ENCODE peak calls at places on chromosomes 13 and 19, in five cellular contexts. One of them, this sample, is unnamed.
A peak's percentile ranks its signal among the peaks of the same experiment; 100 is the strongest.

GRCh38 chr13:23735329-23735728 is 153.9 kb downstream of the MIPEP start:
- DNase-seq in H1: no peak
- DNase-seq in mesenchymal stem cell: no peak
- DNase-seq in trophoblast cell: no peak
- DNase-seq in neuronal stem cell: no peak
- DNase-seq in this sample: no peak

GRCh38 chr13:39815345-39816111 is 160.1 kb downstream of the COG6 start:
- DNase-seq in trophoblast cell: no peak
- DNase-seq in neuronal stem cell: no peak
- DNase-seq in mesenchymal stem cell: no peak
- DNase-seq in H1: no peak
- DNase-seq in this sample: no peak

GRCh38 chr13:32228330-32229041 is 86.7 kb downstream of the ZAR1L start:
- DNase-seq in neuronal stem cell: no peak
- DNase-seq in mesenchymal stem cell: peak; percentile 49
- DNase-seq in trophoblast cell: peak; percentile 53
- DNase-seq in H1: no peak
- DNase-seq in this sample: no peak

GRCh38 chr19:15248648-15249559 is 16.7 kb upstream of the EPHX3 start:
- DNase-seq in neuronal stem cell: no peak
- DNase-seq in H1: no peak
- DNase-seq in mesenchymal stem cell: peak; percentile 88
- DNase-seq in trophoblast cell: peak; percentile 90
- DNase-seq in this sample: no peak

GRCh38 chr13:102561933-102562332 is 34.9 kb upstream of the TPP2 start:
- DNase-seq in neuronal stem cell: no peak
- DNase-seq in mesenchymal stem cell: no peak
- DNase-seq in trophoblast cell: no peak
- DNase-seq in H1: no peak
- DNase-seq in this sample: no peak

GRCh38 chr13:52446265-52446664 is 4.2 kb downstream of the VPS36 start:
- DNase-seq in neuronal stem cell: no peak
- DNase-seq in H1: no peak
- DNase-seq in mesenchymal stem cell: no peak
- DNase-seq in trophoblast cell: peak; percentile 94
- DNase-seq in this sample: no peak

GRCh38 chr13:114194853-114195252 is 15.8 kb downstream of the CFAP97D2 start:
- DNase-seq in trophoblast cell: no peak
- DNase-seq in mesenchymal stem cell: no peak
- DNase-seq in neuronal stem cell: no peak
- DNase-seq in H1: no peak
- DNase-seq in this sample: no peak

GRCh38 chr13:38630780-38631179 is 56.1 kb upstream of the FREM2 start:
- DNase-seq in trophoblast cell: peak; percentile 83
- DNase-seq in neuronal stem cell: no peak
- DNase-seq in H1: no peak
- DNase-seq in mesenchymal stem cell: peak; percentile 73
- DNase-seq in this sample: no peak

GRCh38 chr13:112112534-112113276 is 45.8 kb downstream of the SOX1 start:
- DNase-seq in H1: no peak
- DNase-seq in mesenchymal stem cell: no peak
- DNase-seq in trophoblast cell: no peak
- DNase-seq in neuronal stem cell: no peak
- DNase-seq in this sample: no peak

GRCh38 chr19:34254552-34255432 is at the start of gene GARRE1:
- DNase-seq in mesenchymal stem cell: no peak
- DNase-seq in neuronal stem cell: peak; percentile 48
- DNase-seq in H1: no peak
- DNase-seq in trophoblast cell: peak; percentile 68
- DNase-seq in this sample: peak; percentile 41

GRCh38 chr19:29724102-29724641 is 9.1 kb upstream of the C19orf12 start:
- DNase-seq in trophoblast cell: no peak
- DNase-seq in neuronal stem cell: peak; percentile 30
- DNase-seq in H1: no peak
- DNase-seq in mesenchymal stem cell: peak; percentile 24
- DNase-seq in this sample: peak; percentile 61

GRCh38 chr13:24178847-24179845 is 18.6 kb downstream of the SPATA13 start:
- DNase-seq in mesenchymal stem cell: peak; percentile 64
- DNase-seq in H1: no peak
- DNase-seq in neuronal stem cell: no peak
- DNase-seq in trophoblast cell: no peak
- DNase-seq in this sample: no peak

GRCh38 chr19:56942749-56943148 is 102.2 kb upstream of the PEG3 start:
- DNase-seq in neuronal stem cell: peak; percentile 62
- DNase-seq in H1: no peak
- DNase-seq in mesenchymal stem cell: no peak
- DNase-seq in trophoblast cell: peak; percentile 14
- DNase-seq in this sample: peak; percentile 33

GRCh38 chr13:47121092-47121763 is 224.4 kb upstream of the HTR2A start:
- DNase-seq in H1: no peak
- DNase-seq in trophoblast cell: no peak
- DNase-seq in mesenchymal stem cell: no peak
- DNase-seq in neuronal stem cell: no peak
- DNase-seq in this sample: no peak

GRCh38 chr19:6363429-6363828 is 2.1 kb downstream of the CLPP start:
- DNase-seq in trophoblast cell: no peak
- DNase-seq in mesenchymal stem cell: no peak
- DNase-seq in neuronal stem cell: no peak
- DNase-seq in H1: no peak
- DNase-seq in this sample: no peak

GRCh38 chr13:109254271-109254670 is 532.1 kb downstream of the IRS2 start:
- DNase-seq in H1: no peak
- DNase-seq in neuronal stem cell: no peak
- DNase-seq in mesenchymal stem cell: no peak
- DNase-seq in trophoblast cell: peak; percentile 89
- DNase-seq in this sample: no peak

GRCh38 chr19:13764821-13765394 is 586 bp downstream of the MRI1 start:
- DNase-seq in trophoblast cell: peak; percentile 44
- DNase-seq in neuronal stem cell: no peak
- DNase-seq in H1: no peak
- DNase-seq in mesenchymal stem cell: peak; percentile 27
- DNase-seq in this sample: no peak

GRCh38 chr19:43540381-43540780 is 7.4 kb downstream of the ZNF575 start:
- DNase-seq in mesenchymal stem cell: no peak
- DNase-seq in trophoblast cell: no peak
- DNase-seq in neuronal stem cell: no peak
- DNase-seq in H1: no peak
- DNase-seq in this sample: no peak

GRCh38 chr19:46901701-46902401 is 41.1 kb downstream of the ARHGAP35 start:
- DNase-seq in H1: no peak
- DNase-seq in neuronal stem cell: no peak
- DNase-seq in trophoblast cell: peak; percentile 15
- DNase-seq in mesenchymal stem cell: no peak
- DNase-seq in this sample: no peak

GRCh38 chr13:84455143-84455905 is 573.0 kb upstream of the SLITRK1 start:
- DNase-seq in H1: no peak
- DNase-seq in neuronal stem cell: no peak
- DNase-seq in mesenchymal stem cell: no peak
- DNase-seq in trophoblast cell: no peak
- DNase-seq in this sample: no peak

GRCh38 chr19:14149509-14149994 is 13.2 kb upstream of the ASF1B start:
- DNase-seq in mesenchymal stem cell: no peak
- DNase-seq in H1: no peak
- DNase-seq in neuronal stem cell: no peak
- DNase-seq in trophoblast cell: no peak
- DNase-seq in this sample: no peak

GRCh38 chr19:58277197-58277596 is 1.6 kb upstream of the ZNF8 start:
- DNase-seq in mesenchymal stem cell: no peak
- DNase-seq in trophoblast cell: no peak
- DNase-seq in H1: no peak
- DNase-seq in neuronal stem cell: no peak
- DNase-seq in this sample: no peak

GRCh38 chr19:39890755-39891551 is 43.5 kb downstream of the FCGBP start:
- DNase-seq in H1: no peak
- DNase-seq in neuronal stem cell: no peak
- DNase-seq in mesenchymal stem cell: no peak
- DNase-seq in trophoblast cell: peak; percentile 54
- DNase-seq in this sample: no peak

GRCh38 chr13:91406619-91407018 is 8.2 kb downstream of the GPC5 start:
- DNase-seq in mesenchymal stem cell: peak; percentile 45
- DNase-seq in H1: peak; percentile 31
- DNase-seq in neuronal stem cell: peak; percentile 30
- DNase-seq in trophoblast cell: peak; percentile 57
- DNase-seq in this sample: peak; percentile 79

GRCh38 chr19:31478241-31478640 is 129.0 kb upstream of the TSHZ3 start:
- DNase-seq in neuronal stem cell: no peak
- DNase-seq in trophoblast cell: no peak
- DNase-seq in H1: no peak
- DNase-seq in mesenchymal stem cell: no peak
- DNase-seq in this sample: no peak

GRCh38 chr19:8355631-8356402 is 8.1 kb upstream of the ANGPTL4 start:
- DNase-seq in mesenchymal stem cell: peak; percentile 100
- DNase-seq in trophoblast cell: peak; percentile 54
- DNase-seq in neuronal stem cell: no peak
- DNase-seq in H1: no peak
- DNase-seq in this sample: no peak

GRCh38 chr19:41587101-41587837 is 11.3 kb downstream of the CEACAM21 start:
- DNase-seq in trophoblast cell: no peak
- DNase-seq in mesenchymal stem cell: no peak
- DNase-seq in H1: no peak
- DNase-seq in neuronal stem cell: no peak
- DNase-seq in this sample: no peak

GRCh38 chr19:40283414-40284250 is 1.5 kb downstream of the AKT2 start:
- DNase-seq in H1: no peak
- DNase-seq in trophoblast cell: no peak
- DNase-seq in neuronal stem cell: no peak
- DNase-seq in mesenchymal stem cell: peak; percentile 45
- DNase-seq in this sample: no peak

DNA sequence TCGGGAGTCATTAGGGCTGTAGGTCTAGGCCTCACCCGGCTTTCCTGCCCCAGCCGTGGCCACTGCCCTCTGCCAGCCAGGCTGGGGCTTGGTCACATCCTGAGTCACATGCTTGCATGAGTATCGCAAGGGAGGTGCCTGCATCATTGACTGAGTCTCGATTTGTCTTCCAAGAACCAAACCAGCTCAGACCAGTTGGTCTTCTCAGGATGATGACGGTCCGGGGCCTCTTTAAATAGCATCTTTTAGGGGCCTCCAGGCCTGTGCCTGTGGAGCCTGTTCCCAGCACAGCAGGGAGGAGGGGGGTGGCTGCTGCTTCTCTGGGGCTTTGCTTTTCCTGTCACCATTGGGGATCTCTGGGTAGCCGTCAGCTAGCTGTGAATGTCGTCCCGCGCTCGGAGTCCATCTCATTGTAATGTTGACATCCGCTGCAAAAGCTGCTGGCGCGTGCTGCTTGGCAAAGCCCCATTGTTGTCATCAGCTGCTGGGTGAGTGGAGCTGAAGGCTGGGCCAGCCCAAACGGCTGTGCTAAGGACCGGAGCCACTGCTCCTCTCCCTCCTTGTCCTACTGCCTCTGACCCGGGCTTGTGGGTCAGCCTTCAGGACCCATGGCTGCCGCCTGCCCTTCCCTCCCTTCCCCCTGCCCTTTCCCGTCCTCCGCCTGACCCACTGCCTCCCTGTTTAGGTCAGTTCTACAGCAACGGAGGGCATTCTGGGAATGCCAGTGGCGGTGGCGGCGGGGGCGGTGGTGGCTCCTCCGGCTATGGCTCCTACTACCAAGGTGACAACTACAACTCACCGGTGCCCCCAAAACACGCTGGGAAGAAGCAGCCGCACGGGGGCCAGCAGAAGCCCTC is 14.3 kb upstream of the QTRT1 start:
- DNase-seq in trophoblast cell: no peak
- DNase-seq in H1: no peak
- DNase-seq in mesenchymal stem cell: no peak
- DNase-seq in neuronal stem cell: no peak
- DNase-seq in this sample: no peak
- H2BK12ac ChIP-seq in trophoblast cell: no peak overlapping the region
- H2BK12ac ChIP-seq in H1: no peak overlapping the region
- H2BK12ac ChIP-seq in mesenchymal stem cell: no peak overlapping the region
- H2BK12ac ChIP-seq in neuronal stem cell: no peak overlapping the region
- H2BK12ac ChIP-seq in this sample: no peak overlapping the region

GRCh38 chr13:40922437-40923040 is 96.6 kb downstream of the ELF1 start:
- DNase-seq in trophoblast cell: peak; percentile 50
- DNase-seq in neuronal stem cell: peak; percentile 2
- DNase-seq in H1: no peak
- DNase-seq in mesenchymal stem cell: no peak
- DNase-seq in this sample: peak; percentile 51
- H2AFZ ChIP-seq in trophoblast cell: no peak overlapping the region
- H2AFZ ChIP-seq in neuronal stem cell: peak overlapping the region; percentile 38
- H2AFZ ChIP-seq in H1: no peak overlapping the region
- H2AFZ ChIP-seq in mesenchymal stem cell: no peak overlapping the region
- H2AFZ ChIP-seq in this sample: no peak overlapping the region

GRCh38 chr19:1571358-1571757 is 3.2 kb upstream of the MEX3D start:
- DNase-seq in H1: no peak
- DNase-seq in trophoblast cell: no peak
- DNase-seq in neuronal stem cell: no peak
- DNase-seq in mesenchymal stem cell: no peak
- DNase-seq in this sample: no peak
- H2BK12ac ChIP-seq in H1: no peak overlapping the region
- H2BK12ac ChIP-seq in trophoblast cell: no peak overlapping the region
- H2BK12ac ChIP-seq in neuronal stem cell: no peak overlapping the region
- H2BK12ac ChIP-seq in mesenchymal stem cell: no peak overlapping the region
- H2BK12ac ChIP-seq in this sample: no peak overlapping the region

GRCh38 chr19:4066682-4067395 is at the start of gene ZBTB7A:
- DNase-seq in H1: no peak
- DNase-seq in neuronal stem cell: no peak
- DNase-seq in mesenchymal stem cell: peak; percentile 79
- DNase-seq in trophoblast cell: peak; percentile 83
- DNase-seq in this sample: peak; percentile 61
- H2AFZ ChIP-seq in H1: no peak within 1 kb of the TSS
- H2AFZ ChIP-seq in neuronal stem cell: peak within 1 kb of the TSS; percentile 92
- H2AFZ ChIP-seq in mesenchymal stem cell: no peak within 1 kb of the TSS
- H2AFZ ChIP-seq in trophoblast cell: peak within 1 kb of the TSS; percentile 58
- H2AFZ ChIP-seq in this sample: no peak within 1 kb of the TSS

GRCh38 chr19:45035755-45036154 is 3.1 kb upstream of the CLASRP start:
- DNase-seq in H1: no peak
- DNase-seq in mesenchymal stem cell: no peak
- DNase-seq in neuronal stem cell: no peak
- DNase-seq in trophoblast cell: no peak
- DNase-seq in this sample: no peak
- H2BK12ac ChIP-seq in H1: no peak overlapping the region
- H2BK12ac ChIP-seq in mesenchymal stem cell: no peak overlapping the region
- H2BK12ac ChIP-seq in neuronal stem cell: no peak overlapping the region
- H2BK12ac ChIP-seq in trophoblast cell: no peak overlapping the region
- H2BK12ac ChIP-seq in this sample: no peak overlapping the region